ENCODE peak calls at places on chromosome 9, in six cellular contexts. One of them, this sample, is unnamed.

GRCh38 chr9:110047955-110048472 is 159.9 kb downstream of the C9orf152 start:
- DNase-seq in H9: peak; percentile 56
- DNase-seq in neuronal stem cell: no peak
- DNase-seq in IMR-90: no peak
- DNase-seq in H1: peak; percentile 67
- DNase-seq in mesenchymal stem cell: no peak
- DNase-seq in this sample: peak; percentile 51

GRCh38 chr9:5493597-5494511 is 16.5 kb upstream of the PDCD1LG2 start:
- DNase-seq in H9: no peak
- DNase-seq in neuronal stem cell: no peak
- DNase-seq in IMR-90: peak; percentile 92
- DNase-seq in H1: no peak
- DNase-seq in mesenchymal stem cell: peak; percentile 66
- DNase-seq in this sample: no peak

GRCh38 chr9:2567922-2568321 is 53.7 kb upstream of the VLDLR start:
- DNase-seq in H9: no peak
- DNase-seq in neuronal stem cell: no peak
- DNase-seq in IMR-90: no peak
- DNase-seq in H1: no peak
- DNase-seq in mesenchymal stem cell: no peak
- DNase-seq in this sample: no peak

GRCh38 chr9:114507726-114508125 is 2.5 kb upstream of the WHRN start:
- DNase-seq in H9: no peak
- DNase-seq in neuronal stem cell: peak; percentile 32
- DNase-seq in IMR-90: peak; percentile 16
- DNase-seq in H1: no peak
- DNase-seq in mesenchymal stem cell: peak; percentile 46
- DNase-seq in this sample: peak; percentile 65

GRCh38 chr9:124133752-124134151 is 122.2 kb downstream of the LHX2 start:
- DNase-seq in H9: peak; percentile 45
- DNase-seq in neuronal stem cell: no peak
- DNase-seq in IMR-90: peak; percentile 26
- DNase-seq in H1: no peak
- DNase-seq in mesenchymal stem cell: peak; percentile 38
- DNase-seq in this sample: peak; percentile 80

GRCh38 chr9:89380437-89381307 is 62.4 kb downstream of the SECISBP2 start:
- DNase-seq in H9: no peak
- DNase-seq in neuronal stem cell: no peak
- DNase-seq in IMR-90: no peak
- DNase-seq in H1: no peak
- DNase-seq in mesenchymal stem cell: peak; percentile 75
- DNase-seq in this sample: no peak

GRCh38 chr9:133066181-133066983 is 4.6 kb downstream of the CEL start:
- DNase-seq in H9: no peak
- DNase-seq in neuronal stem cell: no peak
- DNase-seq in IMR-90: no peak
- DNase-seq in H1: no peak
- DNase-seq in mesenchymal stem cell: no peak
- DNase-seq in this sample: no peak

GRCh38 chr9:70020217-70020616 is 23.4 kb upstream of the MAMDC2 start:
- DNase-seq in H9: peak; percentile 35
- DNase-seq in neuronal stem cell: no peak
- DNase-seq in IMR-90: no peak
- DNase-seq in H1: no peak
- DNase-seq in mesenchymal stem cell: no peak
- DNase-seq in this sample: peak; percentile 25

GRCh38 chr9:3138236-3139229 is 294.6 kb upstream of the PUM3 start:
- DNase-seq in H9: no peak
- DNase-seq in neuronal stem cell: no peak
- DNase-seq in IMR-90: no peak
- DNase-seq in H1: no peak
- DNase-seq in mesenchymal stem cell: peak; percentile 2
- DNase-seq in this sample: no peak

GRCh38 chr9:137430723-137431415 is 7.7 kb downstream of the NOXA1 start:
- DNase-seq in H9: no peak
- DNase-seq in neuronal stem cell: no peak
- DNase-seq in IMR-90: no peak
- DNase-seq in H1: no peak
- DNase-seq in mesenchymal stem cell: no peak
- DNase-seq in this sample: no peak

GRCh38 chr9:106961623-106962022 is 98.7 kb downstream of the ZNF462 start:
- DNase-seq in H9: no peak
- DNase-seq in neuronal stem cell: no peak
- DNase-seq in IMR-90: peak; percentile 47
- DNase-seq in H1: no peak
- DNase-seq in mesenchymal stem cell: no peak
- DNase-seq in this sample: no peak

GRCh38 chr9:84338792-84339191 is 1.8 kb downstream of the SLC28A3 start:
- DNase-seq in H9: no peak
- DNase-seq in neuronal stem cell: no peak
- DNase-seq in IMR-90: no peak
- DNase-seq in H1: no peak
- DNase-seq in mesenchymal stem cell: no peak
- DNase-seq in this sample: no peak

GRCh38 chr9:80086386-80086785 is 514.6 kb downstream of the TLE4 start:
- DNase-seq in H9: no peak
- DNase-seq in neuronal stem cell: no peak
- DNase-seq in IMR-90: no peak
- DNase-seq in H1: no peak
- DNase-seq in mesenchymal stem cell: no peak
- DNase-seq in this sample: no peak

GRCh38 chr9:98688710-98689495 is 19.8 kb downstream of the GABBR2 start:
- DNase-seq in H9: no peak
- DNase-seq in neuronal stem cell: no peak
- DNase-seq in IMR-90: no peak
- DNase-seq in H1: no peak
- DNase-seq in mesenchymal stem cell: no peak
- DNase-seq in this sample: no peak

GRCh38 chr9:137218754-137219271 is 3.2 kb downstream of the RNF208 start:
- DNase-seq in H9: no peak
- DNase-seq in neuronal stem cell: no peak
- DNase-seq in IMR-90: peak; percentile 34
- DNase-seq in H1: no peak
- DNase-seq in mesenchymal stem cell: peak; percentile 71
- DNase-seq in this sample: peak; percentile 78

GRCh38 chr9:98010450-98010849 is 27.3 kb downstream of the ANP32B start:
- DNase-seq in H9: peak; percentile 48
- DNase-seq in neuronal stem cell: no peak
- DNase-seq in IMR-90: peak; percentile 64
- DNase-seq in H1: no peak
- DNase-seq in mesenchymal stem cell: peak; percentile 13
- DNase-seq in this sample: peak; percentile 59

GRCh38 chr9:137955224-137955570 is 77.6 kb downstream of the CACNA1B start:
- DNase-seq in H9: no peak
- DNase-seq in neuronal stem cell: no peak
- DNase-seq in IMR-90: no peak
- DNase-seq in H1: no peak
- DNase-seq in mesenchymal stem cell: no peak
- DNase-seq in this sample: no peak

GRCh38 chr9:77014597-77015263 is 4.7 kb upstream of the FOXB2 start:
- DNase-seq in H9: peak; percentile 66
- DNase-seq in neuronal stem cell: peak; percentile 26
- DNase-seq in IMR-90: no peak
- DNase-seq in H1: peak; percentile 74
- DNase-seq in mesenchymal stem cell: no peak
- DNase-seq in this sample: peak; percentile 60

GRCh38 chr9:97480174-97480573 is 21.3 kb upstream of the TMOD1 start:
- DNase-seq in H9: no peak
- DNase-seq in neuronal stem cell: no peak
- DNase-seq in IMR-90: no peak
- DNase-seq in H1: no peak
- DNase-seq in mesenchymal stem cell: no peak
- DNase-seq in this sample: no peak

GRCh38 chr9:35395076-35395675 is 94.7 kb upstream of the RUSC2 start:
- DNase-seq in H9: no peak
- DNase-seq in neuronal stem cell: no peak
- DNase-seq in IMR-90: no peak
- DNase-seq in H1: no peak
- DNase-seq in mesenchymal stem cell: no peak
- DNase-seq in this sample: no peak

GRCh38 chr9:132412089-132412488 is 2.1 kb downstream of the CFAP77 start:
- DNase-seq in H9: peak; percentile 70
- DNase-seq in neuronal stem cell: no peak
- DNase-seq in IMR-90: no peak
- DNase-seq in H1: peak; percentile 69
- DNase-seq in mesenchymal stem cell: peak; percentile 35
- DNase-seq in this sample: peak; percentile 69

GRCh38 chr9:92896037-92896436 is 18.2 kb upstream of the ZNF484 start:
- DNase-seq in H9: no peak
- DNase-seq in neuronal stem cell: no peak
- DNase-seq in IMR-90: no peak
- DNase-seq in H1: peak; percentile 30
- DNase-seq in mesenchymal stem cell: no peak
- DNase-seq in this sample: no peak

GRCh38 chr9:118595719-118596305 is 773.4 kb downstream of the BRINP1 start:
- DNase-seq in H9: peak; percentile 71
- DNase-seq in neuronal stem cell: peak; percentile 38
- DNase-seq in IMR-90: no peak
- DNase-seq in H1: peak; percentile 51
- DNase-seq in mesenchymal stem cell: peak; percentile 46
- DNase-seq in this sample: peak; percentile 83

GRCh38 chr9:18233311-18233710 is 240.6 kb upstream of the ADAMTSL1 start:
- DNase-seq in H9: no peak
- DNase-seq in neuronal stem cell: no peak
- DNase-seq in IMR-90: no peak
- DNase-seq in H1: no peak
- DNase-seq in mesenchymal stem cell: no peak
- DNase-seq in this sample: no peak
- H2BK15ac ChIP-seq in H9: no peak overlapping the region
- H2BK15ac ChIP-seq in neuronal stem cell: no peak overlapping the region
- H2BK15ac ChIP-seq in IMR-90: no peak overlapping the region
- H2BK15ac ChIP-seq in H1: no peak overlapping the region
- H2BK15ac ChIP-seq in mesenchymal stem cell: no peak overlapping the region
- H2BK15ac ChIP-seq in this sample: no peak overlapping the region

GRCh38 chr9:136193127-136193890 is 11.6 kb downstream of the LHX3 start:
- DNase-seq in H9: no peak
- DNase-seq in neuronal stem cell: no peak
- DNase-seq in IMR-90: no peak
- DNase-seq in H1: peak; percentile 57
- DNase-seq in mesenchymal stem cell: no peak
- DNase-seq in this sample: no peak
- H2BK15ac ChIP-seq in H9: no peak overlapping the region
- H2BK15ac ChIP-seq in neuronal stem cell: peak overlapping the region; percentile 75
- H2BK15ac ChIP-seq in IMR-90: no peak overlapping the region
- H2BK15ac ChIP-seq in H1: no peak overlapping the region
- H2BK15ac ChIP-seq in mesenchymal stem cell: no peak overlapping the region
- H2BK15ac ChIP-seq in this sample: no peak overlapping the region

GRCh38 chr9:135144581-135145108 is 57.2 kb downstream of the OLFM1 start:
- DNase-seq in H9: no peak
- DNase-seq in neuronal stem cell: no peak
- DNase-seq in IMR-90: no peak
- DNase-seq in H1: no peak
- DNase-seq in mesenchymal stem cell: no peak
- DNase-seq in this sample: no peak

GRCh38 chr9:135139366-135139965 is 52.0 kb downstream of the OLFM1 start:
- DNase-seq in H9: no peak
- DNase-seq in neuronal stem cell: no peak
- DNase-seq in IMR-90: no peak
- DNase-seq in H1: no peak
- DNase-seq in mesenchymal stem cell: no peak
- DNase-seq in this sample: peak; percentile 57

GRCh38 chr9:135137398-135137832 is 49.9 kb downstream of the OLFM1 start:
- DNase-seq in H9: peak; percentile 44
- DNase-seq in neuronal stem cell: peak; percentile 78
- DNase-seq in IMR-90: no peak
- DNase-seq in H1: no peak
- DNase-seq in mesenchymal stem cell: no peak
- DNase-seq in this sample: peak; percentile 95

GRCh38 chr9:135138078-135138855 is 50.8 kb downstream of the OLFM1 start:
- DNase-seq in H9: no peak
- DNase-seq in neuronal stem cell: no peak
- DNase-seq in IMR-90: no peak
- DNase-seq in H1: no peak
- DNase-seq in mesenchymal stem cell: no peak
- DNase-seq in this sample: peak; percentile 27

GRCh38 chr9:135141183-135141774 is 53.8 kb downstream of the OLFM1 start:
- DNase-seq in H9: no peak
- DNase-seq in neuronal stem cell: no peak
- DNase-seq in IMR-90: no peak
- DNase-seq in H1: no peak
- DNase-seq in mesenchymal stem cell: no peak
- DNase-seq in this sample: no peak
- H2BK15ac ChIP-seq in H9: no peak overlapping the region
- H2BK15ac ChIP-seq in neuronal stem cell: no peak overlapping the region
- H2BK15ac ChIP-seq in IMR-90: no peak overlapping the region
- H2BK15ac ChIP-seq in H1: no peak overlapping the region
- H2BK15ac ChIP-seq in mesenchymal stem cell: no peak overlapping the region
- H2BK15ac ChIP-seq in this sample: no peak overlapping the region

GRCh38 chr9:116278326-116278725 is 124.7 kb downstream of the PAPPA start:
- DNase-seq in H9: no peak
- DNase-seq in neuronal stem cell: no peak
- DNase-seq in IMR-90: no peak
- DNase-seq in H1: no peak
- DNase-seq in mesenchymal stem cell: peak; percentile 50
- DNase-seq in this sample: no peak

GRCh38 chr9:116276651-116277121 is 123.1 kb downstream of the PAPPA start:
- DNase-seq in H9: no peak
- DNase-seq in neuronal stem cell: no peak
- DNase-seq in IMR-90: no peak
- DNase-seq in H1: peak; percentile 56
- DNase-seq in mesenchymal stem cell: no peak
- DNase-seq in this sample: peak; percentile 70

GRCh38 chr9:116274293-116274692 is 120.7 kb downstream of the PAPPA start:
- DNase-seq in H9: no peak
- DNase-seq in neuronal stem cell: no peak
- DNase-seq in IMR-90: peak; percentile 89
- DNase-seq in H1: no peak
- DNase-seq in mesenchymal stem cell: peak; percentile 91
- DNase-seq in this sample: peak; percentile 17

GRCh38 chr9:116279230-116279629 is 125.6 kb downstream of the PAPPA start:
- DNase-seq in H9: peak; percentile 72
- DNase-seq in neuronal stem cell: peak; percentile 94
- DNase-seq in IMR-90: no peak
- DNase-seq in H1: peak; percentile 68
- DNase-seq in mesenchymal stem cell: peak; percentile 80
- DNase-seq in this sample: peak; percentile 92

DNA sequence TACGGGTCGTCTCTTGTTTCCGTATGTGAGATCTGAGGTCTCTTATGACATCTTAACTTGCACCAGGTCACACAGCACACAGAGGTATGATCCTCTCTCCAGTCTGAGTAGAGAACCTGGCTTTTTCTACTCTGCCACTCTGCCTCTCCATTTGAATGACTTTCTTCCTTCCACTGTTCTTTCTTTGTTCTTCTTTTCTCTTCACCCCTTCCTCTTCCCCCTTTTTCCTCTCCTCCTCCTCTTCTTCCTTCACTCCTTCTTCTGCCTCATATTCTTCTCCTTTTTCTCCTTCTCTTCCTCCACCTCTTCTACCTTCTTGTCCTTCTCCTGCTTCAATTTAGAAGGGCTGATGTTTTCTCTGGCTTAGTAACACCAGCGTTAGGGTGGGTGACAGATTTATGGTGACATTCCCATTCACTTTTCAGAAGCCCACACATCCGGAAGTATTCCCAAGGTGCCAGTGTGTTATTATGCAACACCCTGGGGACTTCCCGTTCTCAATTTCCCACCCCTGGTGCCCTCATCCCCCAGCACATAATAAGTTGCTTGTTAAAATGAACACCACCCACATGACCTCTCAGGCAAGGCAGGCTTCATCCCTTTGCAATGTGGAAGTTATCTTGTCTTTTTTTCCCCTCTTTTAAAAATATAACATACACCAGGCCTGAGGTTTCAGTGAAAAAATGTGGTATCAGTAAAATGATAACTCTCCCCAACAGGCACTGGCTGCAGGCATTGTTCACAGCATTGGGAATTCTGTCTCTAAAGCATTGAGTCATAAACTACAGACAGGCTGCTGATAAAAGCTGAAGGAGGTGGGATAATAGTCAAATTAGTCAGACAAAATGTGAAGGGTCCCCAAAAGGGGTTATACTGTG is 122.1 kb downstream of the PAPPA start:
- DNase-seq in H9: no peak
- DNase-seq in neuronal stem cell: no peak
- DNase-seq in IMR-90: peak; percentile 71
- DNase-seq in H1: no peak
- DNase-seq in mesenchymal stem cell: peak; percentile 68
- DNase-seq in this sample: peak; percentile 25
- H2BK15ac ChIP-seq in H9: no peak overlapping the region
- H2BK15ac ChIP-seq in neuronal stem cell: no peak overlapping the region
- H2BK15ac ChIP-seq in IMR-90: no peak overlapping the region
- H2BK15ac ChIP-seq in H1: peak overlapping the region; percentile 14
- H2BK15ac ChIP-seq in mesenchymal stem cell: no peak overlapping the region
- H2BK15ac ChIP-seq in this sample: no peak overlapping the region